ENCODE peak calls at places on chromosomes 16 and 17, in five cellular contexts. Q, T, N, O and R are unnamed samples.

GRCh38 chr16:11224894-11225676 is 30.9 kb downstream of the SOCS1 start:
- DNase-seq in T (no peak), N (peak), Q (no peak), O (no peak), R (peak)

GRCh38 chr16:30958164-30959083 is 870 bp downstream of the SETD1A start:
- DNase-seq in T (no peak), N (peak), O (peak), Q (no peak), R (peak)

GRCh38 chr17:59513934-59514841 is 51.2 kb upstream of the DHX40 start:
- DNase-seq in Q (no peak), N (peak), T (peak), O (no peak), R (peak)

GRCh38 chr17:17042851-17043667 is 802 bp downstream of the MPRIP start:
- DNase-seq in O (peak), Q (no peak), T (peak), N (peak), R (peak)

GRCh38 chr17:37447641-37448040 is 41.0 kb downstream of the TADA2A start:
- DNase-seq in O (peak), T (no peak), Q (no peak), N (no peak), R (no peak)

GRCh38 chr17:74373838-74374606 is 6.7 kb downstream of the GPR142 start:
- DNase-seq in T (no peak), O (no peak), Q (no peak), N (no peak), R (no peak)

GRCh38 chr17:76034433-76035185 is 7.5 kb upstream of the EVPL start:
- DNase-seq in Q (no peak), T (no peak), N (no peak), O (no peak), R (no peak)

GRCh38 chr16:16982614-16983013 is 488.1 kb downstream of the XYLT1 start:
- DNase-seq in Q (no peak), T (no peak), N (no peak), O (no peak), R (no peak)

GRCh38 chr17:48059125-48059668 is 11.0 kb downstream of the NFE2L1 start:
- DNase-seq in O (no peak), T (no peak), N (no peak), Q (no peak), R (no peak)

GRCh38 chr17:75751676-75752404 is 13.2 kb downstream of the GALK1 start:
- DNase-seq in O (no peak), T (no peak), Q (no peak), N (no peak), R (no peak)

GRCh38 chr17:78493455-78494188 is 83.6 kb downstream of the DNAH17 start:
- DNase-seq in O (no peak), N (no peak), Q (no peak), T (no peak), R (no peak)

GRCh38 chr16:76583466-76583865 is 306.3 kb downstream of the CNTNAP4 start:
- DNase-seq in O (no peak), T (no peak), N (no peak), Q (no peak), R (peak)

GRCh38 chr17:48486557-48486956 is 44.3 kb downstream of the HOXB1 start:
- DNase-seq in Q (no peak), T (no peak), N (no peak), O (peak), R (no peak)

GRCh38 chr17:82940226-82941020 is 100.6 kb upstream of the ZNF750 start:
- DNase-seq in Q (no peak), O (no peak), T (no peak), N (peak), R (no peak)

GRCh38 chr17:39174907-39175694 is 9.1 kb upstream of the ARL5C start:
- DNase-seq in Q (no peak), T (peak), O (no peak), N (peak), R (no peak)

GRCh38 chr16:69589434-69590269 is 23.9 kb downstream of the NFAT5 start:
- DNase-seq in T (no peak), O (no peak), Q (no peak), N (no peak), R (no peak)

GRCh38 chr16:85309656-85310587 is 197.7 kb upstream of the CIBAR2 start:
- DNase-seq in N (peak), T (no peak), Q (no peak), O (no peak), R (peak)

GRCh38 chr17:14590458-14591250 is 289.8 kb downstream of the HS3ST3B1 start:
- DNase-seq in O (no peak), T (no peak), Q (no peak), N (no peak), R (no peak)

GRCh38 chr16:87635541-87636049 is 33.3 kb downstream of the JPH3 start:
- DNase-seq in T (no peak), O (peak), Q (peak), N (peak), R (peak)

GRCh38 chr17:61647044-61647443 is 56.0 kb upstream of the NACA2 start:
- DNase-seq in N (no peak), Q (no peak), T (no peak), O (no peak), R (no peak)

GRCh38 chr16:14242769-14243168 is 171.7 kb downstream of the MRTFB start:
- DNase-seq in T (no peak), Q (no peak), O (no peak), N (no peak), R (no peak)

GRCh38 chr17:50114849-50115357 is 15.1 kb downstream of the SAMD14 start:
- DNase-seq in T (no peak), N (no peak), O (no peak), Q (no peak), R (peak)

GRCh38 chr16:7581175-7581574 is 248.5 kb downstream of the RBFOX1 start:
- DNase-seq in N (no peak), O (no peak), T (no peak), Q (no peak), R (no peak)

GRCh38 chr16:8935989-8936388 is 27.7 kb downstream of the USP7 start:
- DNase-seq in Q (no peak), N (no peak), O (no peak), T (no peak), R (no peak)

GRCh38 chr16:8937803-8938202 is 25.9 kb downstream of the USP7 start:
- DNase-seq in N (no peak), Q (no peak), O (no peak), T (no peak), R (peak)

GRCh38 chr16:8934601-8935000 is 29.1 kb downstream of the USP7 start:
- DNase-seq in Q (no peak), T (no peak), O (no peak), N (no peak), R (no peak)

GRCh38 chr16:8931864-8932263 is 31.8 kb downstream of the USP7 start:
- DNase-seq in Q (no peak), O (peak), N (peak), T (no peak), R (no peak)

GRCh38 chr16:8936421-8936820 is 27.3 kb downstream of the USP7 start:
- DNase-seq in O (peak), Q (peak), N (no peak), T (no peak), R (no peak)
- TF ChIP-seq CTCF in O (peak), Q (peak), N (peak), T (peak), R (peak)

DNA sequence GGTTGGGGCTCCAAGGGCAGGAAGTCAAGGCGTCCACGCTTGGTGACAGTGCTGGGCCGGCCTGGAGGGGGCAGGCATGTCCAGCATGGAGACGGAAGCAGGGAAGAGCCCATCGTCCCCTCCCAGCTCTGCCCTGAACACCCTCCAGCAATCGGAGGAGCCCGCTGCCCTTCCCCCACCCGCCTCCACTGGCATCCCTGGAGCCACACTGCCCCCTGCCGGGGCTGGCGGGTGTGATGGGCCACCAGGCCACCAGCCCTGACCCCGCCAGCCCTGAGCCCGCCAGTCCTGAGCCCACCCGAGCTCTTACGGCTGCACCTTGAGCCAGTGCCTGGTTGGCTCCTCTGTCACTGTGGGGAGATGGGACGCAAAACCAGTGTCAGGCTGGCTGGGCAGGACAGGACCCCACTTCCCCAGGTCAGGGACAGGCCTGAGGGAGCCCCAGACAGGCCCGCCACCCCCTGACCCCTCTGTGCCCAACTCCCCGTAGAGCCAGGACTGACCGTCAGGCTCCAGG is 4.1 kb upstream of the CDH15 start:
- DNase-seq in O (peak), N (peak), T (peak), Q (no peak), R (peak)
- H3K27ac ChIP-seq in O (no peak), N (no peak), T (no peak), Q (no peak), R (no peak)

DNA sequence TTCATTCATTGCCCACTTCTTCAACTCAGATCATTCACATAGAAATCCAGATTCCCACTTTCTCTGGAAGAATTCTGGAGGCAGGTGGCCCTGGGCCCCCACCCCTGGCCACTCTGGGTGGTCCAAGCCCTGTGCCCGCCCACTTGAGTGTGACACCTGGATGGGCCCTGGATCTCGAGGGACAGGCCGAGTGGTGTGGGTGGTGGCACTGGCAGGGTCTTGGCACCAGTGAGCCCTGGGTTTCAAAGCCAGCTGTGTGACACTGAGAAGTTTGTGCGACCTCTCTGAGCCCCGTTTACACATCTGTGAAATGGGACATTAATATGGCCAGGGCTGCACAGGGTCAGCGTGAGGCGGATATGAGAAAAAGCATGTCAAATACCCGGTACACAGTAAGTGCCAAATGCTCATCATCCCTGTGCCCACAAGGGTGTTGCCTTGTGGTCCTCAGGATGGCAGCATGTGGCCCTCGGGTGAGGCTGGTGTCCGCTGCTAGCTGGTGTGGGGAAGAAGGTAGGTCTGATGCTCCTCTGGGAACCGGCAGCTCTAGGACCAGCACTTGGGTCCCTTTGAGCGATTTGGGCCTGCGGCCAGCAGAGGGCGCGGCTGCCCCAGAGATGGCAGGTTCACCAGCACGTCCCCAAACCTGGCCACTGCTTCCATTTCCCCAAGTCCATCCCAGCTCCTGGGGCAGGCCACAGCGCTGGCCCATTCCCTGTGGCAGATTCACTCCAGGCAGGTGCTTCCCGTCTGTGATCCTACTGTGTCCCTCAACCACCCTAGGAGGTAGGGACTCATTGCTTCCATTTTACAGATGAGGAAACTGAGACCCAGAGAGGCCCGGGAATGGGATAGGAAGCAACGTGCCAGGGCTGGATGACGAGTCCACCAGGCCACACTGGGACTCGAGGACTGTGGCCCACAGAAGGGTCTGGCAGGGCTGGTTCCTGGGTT is 3.6 kb downstream of the OSGIN1 start:
- DNase-seq in O (peak), N (peak), T (peak), Q (peak), R (peak)
- TF ChIP-seq CTCF in O (peak), N (peak), T (peak), Q (peak), R (peak)

DNA sequence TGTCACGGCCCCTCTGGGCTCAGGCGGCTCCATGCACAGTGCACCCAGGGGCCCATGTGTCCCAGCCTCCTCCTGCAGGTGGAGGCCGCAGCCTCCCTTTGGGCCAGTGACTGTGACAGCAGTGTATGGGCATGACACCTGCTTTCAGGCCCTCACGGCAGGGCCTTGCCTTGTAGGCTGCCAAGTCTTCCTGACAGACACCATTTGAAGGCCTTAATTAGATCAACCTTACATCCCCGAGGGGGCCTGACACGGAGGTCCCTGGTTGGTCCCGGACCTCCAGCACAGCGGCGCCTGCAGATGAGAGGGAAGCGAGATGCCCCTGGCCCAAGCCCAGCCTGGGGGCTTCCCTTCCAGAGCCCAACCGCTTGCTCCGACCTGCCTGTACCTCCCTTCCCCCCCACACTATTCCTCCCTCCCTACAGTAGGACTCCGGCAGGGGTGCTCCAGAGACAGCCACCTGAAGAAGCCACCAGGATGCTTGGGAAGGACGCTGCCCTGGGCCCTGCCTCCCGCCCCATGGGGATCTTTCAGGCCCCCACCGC is 31.9 kb downstream of the BAIAP2 start:
- DNase-seq in Q (no peak), N (no peak), O (no peak), T (no peak), R (no peak)
- H3K27ac ChIP-seq in Q (no peak), N (no peak), O (peak), T (no peak), R (no peak)

DNA sequence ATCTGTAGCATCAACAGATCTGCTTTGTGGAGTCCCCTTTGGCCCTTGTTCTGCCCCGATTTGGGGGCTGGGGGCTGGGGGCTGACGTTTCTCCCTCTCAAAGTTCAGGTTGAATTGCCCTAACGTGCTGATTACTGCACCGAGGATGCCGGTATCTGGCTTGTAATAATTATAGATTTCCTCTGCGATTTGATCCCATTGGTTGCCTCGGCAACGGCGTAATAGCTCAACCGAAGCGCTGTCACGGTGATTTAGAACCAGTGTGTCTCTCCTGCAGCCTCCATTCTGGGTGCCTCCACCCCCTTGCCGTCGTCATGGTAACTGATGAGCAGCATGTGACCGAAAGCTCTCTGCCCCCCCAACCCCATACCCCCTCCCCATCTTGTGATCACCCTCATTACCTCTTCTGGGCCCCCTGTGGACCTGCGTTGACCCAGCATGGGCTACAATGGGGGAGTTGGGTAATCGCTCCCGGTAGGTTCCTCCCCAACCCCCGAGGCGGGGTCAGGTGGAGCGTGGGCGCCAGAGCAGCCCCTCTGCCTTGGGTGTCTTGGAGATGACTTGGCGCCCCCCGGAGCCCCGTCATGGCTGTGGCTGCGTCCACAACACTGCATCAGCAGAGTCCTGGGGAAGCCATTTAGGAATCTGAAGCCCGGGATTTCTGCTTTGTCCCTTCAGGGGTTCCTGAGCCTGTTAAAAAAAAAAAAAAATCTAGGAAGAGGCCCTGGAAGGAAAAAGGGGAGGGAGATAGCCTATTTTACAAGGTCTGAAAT is 38.4 kb downstream of the ABAT start:
- DNase-seq in O (no peak), N (no peak), T (no peak), Q (no peak), R (peak)
- TF ChIP-seq CTCF in O (no peak), N (no peak), T (no peak), Q (no peak), R (no peak)